ENCODE peak calls at places on chromosomes 11 and 22, in ten cellular contexts. T is activated naive CD4-positive, alpha-beta T cell treated with Interleukin-2 at 50 U/mL for 16 hours; G is Peyer's patch; R is astrocyte of the hippocampus; Q is kidney tubule cell; I is posterior cingulate gyrus; P is T-cell; O is AG04449; L is stimulated activated CD8-positive, alpha-beta memory T cell treated with anti-CD3 and anti-CD28 coated beads, Interleukin-15, amount 100 ng/mL, for 1 hour; W is COR-L47. Z is an unnamed sample.

GRCh38 chr11:14924291-14924690 is 32.3 kb upstream of the CYP2R1 start:
- DNase-seq in R (no peak), G (no peak), I (no peak), L (no peak), Q (no peak), P (no peak), W (no peak), O (no peak), T (no peak), Z (no peak)

GRCh38 chr11:133860151-133860550 is 14.8 kb upstream of the SPATA19 start:
- DNase-seq in P (no peak), G (no peak), O (no peak), I (no peak), L (no peak), R (no peak), W (no peak), T (no peak), Q (no peak), Z (no peak)

GRCh38 chr22:47056361-47056760 is 293.9 kb downstream of the TBC1D22A start:
- DNase-seq in Q (no peak), G (no peak), I (peak; percentile 41), W (no peak), T (no peak), R (no peak), O (no peak), L (no peak), P (no peak), Z (no peak)

GRCh38 chr11:94671553-94672366 is 96.4 kb upstream of the AMOTL1 start:
- DNase-seq in L (no peak), R (peak; percentile 10), P (no peak), I (no peak), O (no peak), W (no peak), T (no peak), G (no peak), Q (peak; percentile 16), Z (no peak)

GRCh38 chr11:497565-498296 is 9.3 kb downstream of the RNH1 start:
- DNase-seq in G (no peak), L (no peak), R (no peak), I (peak; percentile 55), Q (no peak), T (no peak), P (no peak), W (no peak), O (no peak), Z (no peak)

GRCh38 chr11:126083829-126084607 is 21.4 kb upstream of the CDON start:
- DNase-seq in R (no peak), G (no peak), L (no peak), Q (no peak), T (peak; percentile 20), O (no peak), W (no peak), I (peak; percentile 56), P (peak; percentile 25), Z (no peak)

GRCh38 chr11:132944557-132944920 is 587.8 kb downstream of the OPCML start:
- DNase-seq in T (no peak), R (peak; percentile 9), G (no peak), W (no peak), L (no peak), P (no peak), Q (no peak), I (no peak), O (no peak), Z (no peak)

GRCh38 chr11:47850337-47850736 is 2.2 kb upstream of the NUP160 start:
- DNase-seq in I (no peak), P (no peak), Q (no peak), G (no peak), W (no peak), T (no peak), L (no peak), O (no peak), R (no peak), Z (no peak)

GRCh38 chr22:36853407-36854099 is 7.3 kb upstream of the NCF4 start:
- DNase-seq in L (peak; percentile 74), Q (peak; percentile 49), P (peak; percentile 91), R (peak; percentile 49), G (peak; percentile 84), T (peak; percentile 89), W (peak; percentile 59), I (no peak), O (no peak), Z (peak; percentile 83)

GRCh38 chr11:96798445-96798844 is 408.6 kb downstream of the JRKL start:
- DNase-seq in I (no peak), Q (no peak), T (no peak), R (no peak), P (no peak), L (no peak), O (no peak), G (no peak), W (no peak), Z (no peak)

GRCh38 chr22:30089655-30089974 is 9.4 kb downstream of the HORMAD2 start:
- DNase-seq in W (no peak), L (no peak), R (no peak), T (no peak), O (no peak), G (no peak), Q (no peak), P (no peak), I (no peak), Z (no peak)

GRCh38 chr11:85953491-85954143 is 98.4 kb downstream of the CCDC83 start:
- DNase-seq in L (no peak), O (no peak), P (no peak), R (no peak), Q (no peak), I (no peak), T (no peak), G (no peak), W (no peak), Z (no peak)

GRCh38 chr11:116811194-116811593 is 11.9 kb downstream of the APOA4 start:
- DNase-seq in W (no peak), P (no peak), G (no peak), T (no peak), Q (no peak), I (no peak), O (no peak), L (no peak), R (no peak), Z (no peak)

GRCh38 chr11:96185220-96185768 is 157.7 kb downstream of the MAML2 start:
- DNase-seq in R (no peak), T (no peak), L (no peak), O (no peak), Q (no peak), P (no peak), W (no peak), I (no peak), G (peak; percentile 52), Z (no peak)

GRCh38 chr11:9849384-9849783 is 185.5 kb downstream of the SWAP70 start:
- DNase-seq in L (no peak), I (no peak), R (no peak), P (no peak), W (no peak), G (no peak), O (no peak), Q (no peak), T (no peak), Z (no peak)

GRCh38 chr11:108774037-108774436 is 109.2 kb downstream of the DDX10 start:
- DNase-seq in I (no peak), R (no peak), O (no peak), W (no peak), L (no peak), P (no peak), T (no peak), Q (no peak), G (no peak), Z (no peak)

GRCh38 chr11:36030707-36031365 is 87.0 kb downstream of the LDLRAD3 start:
- DNase-seq in Q (no peak), W (no peak), G (no peak), T (no peak), P (no peak), I (no peak), L (no peak), O (peak; percentile 36), R (no peak), Z (no peak)